ENCODE peak calls at places on chromosome 13, in four cellular contexts. A is body of pancreas, K is esophagus squamous epithelium, Q is IMR-90. O is an unnamed sample.

GRCh38 chr13:27997904-27998522 is 9.5 kb upstream of the URAD start:
- DNase-seq in K (no peak), A (peak; percentile 65), Q (peak; percentile 28), O (peak; percentile 40)

GRCh38 chr13:91141619-91142061 is 205.8 kb upstream of the MIR17HG start:
- DNase-seq in A (no peak), K (no peak), Q (no peak), O (no peak)

GRCh38 chr13:113663934-113664333 is 3.1 kb upstream of the GRK1 start:
- DNase-seq in Q (no peak), K (no peak), A (peak; percentile 4), O (no peak)

GRCh38 chr13:28467886-28468519 is 26.9 kb downstream of the FLT1 start:
- DNase-seq in Q (no peak), K (no peak), A (no peak), O (no peak)

GRCh38 chr13:42274386-42275097 is 2.6 kb downstream of the AKAP11 start:
- DNase-seq in Q (no peak), K (no peak), A (no peak), O (no peak)

GRCh38 chr13:65966991-65967451 is 1263.1 kb downstream of the PCDH9 start:
- DNase-seq in A (no peak), K (no peak), Q (peak; percentile 45), O (no peak)

GRCh38 chr13:71290963-71291937 is 575.8 kb downstream of the DACH1 start:
- DNase-seq in Q (peak; percentile 1), A (peak; percentile 63), K (no peak), O (peak; percentile 52)

GRCh38 chr13:27370305-27370853 is 54.0 kb upstream of the GTF3A start:
- DNase-seq in Q (no peak), A (no peak), K (no peak), O (no peak)

GRCh38 chr13:51645154-51645650 is 60.9 kb downstream of the WDFY2 start:
- DNase-seq in K (no peak), A (no peak), Q (peak; percentile 57), O (no peak)

GRCh38 chr13:70604448-70604847 is 496.2 kb upstream of the KLHL1 start:
- DNase-seq in Q (no peak), A (no peak), K (no peak), O (no peak)

DNA sequence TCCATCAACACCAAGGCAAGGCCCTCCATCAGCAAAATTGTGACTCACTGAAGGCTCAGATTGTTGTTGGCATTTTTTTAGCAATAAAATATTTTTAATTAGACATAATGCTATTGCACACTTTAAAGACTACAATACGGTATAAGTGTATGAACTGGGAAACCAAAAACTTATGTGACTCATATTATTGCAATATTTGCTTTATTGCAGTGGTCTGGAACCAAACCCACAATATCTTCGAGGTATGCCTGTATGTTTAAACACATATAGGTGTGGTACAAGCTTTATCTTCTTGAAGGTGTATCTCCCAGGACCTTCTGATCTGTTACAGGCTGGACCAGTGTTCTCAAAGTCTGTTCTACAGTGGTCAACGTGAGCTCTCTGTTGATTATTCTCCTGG is 142.3 kb upstream of the FNDC3A start:
- DNase-seq in Q (no peak), A (no peak), K (no peak), O (no peak)
- TF ChIP-seq POLR2A in Q (no peak), A (no peak), K (no peak), O (no peak)

DNA sequence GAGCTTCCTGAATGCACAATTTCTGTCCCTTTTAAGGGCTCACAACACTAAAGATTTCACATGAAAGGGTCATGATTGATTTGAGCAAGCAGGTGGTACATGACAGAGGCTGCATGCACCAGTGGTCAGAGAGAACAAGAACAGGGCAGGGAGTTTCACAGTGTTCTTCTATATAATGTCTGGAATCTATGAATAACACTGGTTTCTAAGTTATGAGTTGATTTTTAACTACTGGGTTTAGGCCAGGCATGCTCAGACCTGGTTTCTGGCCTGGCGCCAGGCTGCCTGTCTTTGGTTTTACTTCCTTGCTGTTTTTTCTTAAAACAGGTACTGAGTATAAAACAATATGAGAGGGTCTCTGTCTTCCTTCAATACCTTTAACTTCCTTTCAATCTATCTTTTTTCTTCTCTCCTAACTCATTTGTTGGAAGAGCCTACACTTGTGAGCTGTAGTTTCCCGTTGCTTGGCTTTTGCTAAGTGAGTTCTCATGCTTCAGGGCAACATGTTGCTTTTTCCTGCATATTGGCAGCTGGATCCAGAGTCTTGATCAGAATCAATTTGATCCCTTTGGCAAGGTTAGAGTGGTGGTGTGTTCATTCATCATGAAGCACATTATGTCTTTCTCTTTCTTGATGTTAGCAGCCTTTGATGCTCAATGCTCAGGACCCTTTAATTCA is 38.5 kb upstream of the FGF14 start:
- DNase-seq in Q (no peak), A (peak; percentile 72), K (no peak), O (no peak)
- H3K4me3 ChIP-seq in Q (no peak overlapping the region), A (no peak overlapping the region), K (no peak overlapping the region), O (no peak overlapping the region)

GRCh38 chr13:77696006-77696862 is 1.3 kb upstream of the SLAIN1 start:
- DNase-seq in A (no peak), Q (no peak), K (no peak), O (no peak)

GRCh38 chr13:77699059-77699680 is 1.7 kb downstream of the SLAIN1 start:
- DNase-seq in Q (no peak), K (no peak), A (no peak), O (no peak)

GRCh38 chr13:77698211-77699058 is 948 bp downstream of the SLAIN1 start:
- DNase-seq in Q (no peak), K (no peak), A (peak; percentile 59), O (peak; percentile 23)

GRCh38 chr13:77696863-77697207 is 652 bp upstream of the SLAIN1 start:
- DNase-seq in K (no peak), Q (no peak), A (no peak), O (no peak)

GRCh38 chr13:77697208-77698103 is at the start of gene SLAIN1:
- DNase-seq in A (peak; percentile 88), Q (peak; percentile 5), K (no peak), O (peak; percentile 89)
- TF ChIP-seq POLR2A in A (peak; percentile 59), Q (no peak), K (peak; percentile 49), O (no peak)

GRCh38 chr13:64917566-64917965 is 2312.6 kb downstream of the PCDH9 start:
- DNase-seq in K (no peak), Q (no peak), A (no peak), O (no peak)
- H3K4me3 ChIP-seq in K (no peak overlapping the region), Q (no peak overlapping the region), A (no peak overlapping the region), O (no peak overlapping the region)

GRCh38 chr13:75721307-75721706 is 85.2 kb downstream of the LMO7 start:
- DNase-seq in A (no peak), Q (no peak), K (no peak), O (no peak)
- TF ChIP-seq POLR2A in A (no peak), Q (no peak), K (no peak), O (no peak)

GRCh38 chr13:96993660-96994029 is 631 bp downstream of the OXGR1 start:
- DNase-seq in K (no peak), A (no peak), Q (no peak), O (no peak)
- H3K4me3 ChIP-seq in K (peak overlapping the region; percentile 75), A (no peak overlapping the region), Q (peak overlapping the region; percentile 24), O (peak overlapping the region; percentile 44)

GRCh38 chr13:48037346-48038173 is at the start of gene NUDT15:
- DNase-seq in Q (peak; percentile 96), K (peak; percentile 75), A (peak; percentile 92), O (peak; percentile 96)
- TF ChIP-seq POLR2A in Q (peak; percentile 98), K (peak; percentile 86), A (peak; percentile 97), O (peak; percentile 7)

GRCh38 chr13:79917628-79918027 is 423.3 kb downstream of the SPRY2 start:
- DNase-seq in A (no peak), Q (no peak), K (no peak), O (no peak)
- H3K4me3 ChIP-seq in A (no peak overlapping the region), Q (no peak overlapping the region), K (no peak overlapping the region), O (no peak overlapping the region)

GRCh38 chr13:44577236-44578063 is 1.3 kb upstream of the TSC22D1 start:
- DNase-seq in Q (peak; percentile 95), K (peak; percentile 68), A (peak; percentile 99), O (peak; percentile 98)
- TF ChIP-seq POLR2A in Q (peak; percentile 86), K (peak; percentile 79), A (peak; percentile 89), O (peak; percentile 74)

O was measured in heart left ventricle.